ENCODE peak calls at places on chromosomes 3 and 15, in five cellular contexts. U is HepG2; M is HT1080; W is stimulated activated CD8-positive, alpha-beta memory T cell treated with anti-CD3 and anti-CD28 coated beads, Interleukin-7, amount 100 ng/mL, for 1 hour; V is mesenteric fat pad. Q is an unnamed sample.

GRCh38 chr3:194773666-194774455 is 88.2 kb downstream of the FAM43A start:
- DNase-seq in U (no peak), M (no peak), W (no peak), V (no peak), Q (no peak)

GRCh38 chr3:12585181-12585580 is 28.3 kb downstream of the MKRN2 start:
- DNase-seq in U (no peak), M (no peak), W (no peak), V (no peak), Q (no peak)

GRCh38 chr3:197692641-197693040 is 44.1 kb downstream of the RUBCN start:
- DNase-seq in U (no peak), V (no peak), M (no peak), W (no peak), Q (no peak)

GRCh38 chr15:99104788-99105515 is at the start of gene SYNM:
- DNase-seq in M (peak; percentile 49), U (peak; percentile 72), V (peak; percentile 93), W (no peak), Q (peak; percentile 94)

GRCh38 chr3:129211772-129212171 is 28.1 kb upstream of the CNBP start:
- DNase-seq in U (peak; percentile 34), V (no peak), M (peak; percentile 100), W (no peak), Q (no peak)

GRCh38 chr15:68525815-68526214 is 53.0 kb upstream of the CORO2B start:
- DNase-seq in W (no peak), M (no peak), V (no peak), U (no peak), Q (no peak)

GRCh38 chr3:190566043-190566933 is 52.4 kb downstream of the IL1RAP start:
- DNase-seq in U (peak; percentile 98), W (no peak), V (no peak), M (peak; percentile 100), Q (no peak)

GRCh38 chr15:83766326-83766725 is 112.4 kb downstream of the ADAMTSL3 start:
- DNase-seq in U (no peak), V (no peak), W (no peak), M (no peak), Q (no peak)

GRCh38 chr3:178536271-178537079 is at the start of gene KCNMB2:
- DNase-seq in W (no peak), M (no peak), V (no peak), U (no peak), Q (peak; percentile 7)

GRCh38 chr3:113769551-113769950 is 22.7 kb downstream of the ATP6V1A start:
- DNase-seq in V (no peak), W (no peak), U (peak; percentile 13), M (peak; percentile 48), Q (no peak)

GRCh38 chr3:64294771-64295170 is 69.5 kb upstream of the PRICKLE2 start:
- DNase-seq in M (no peak), W (no peak), V (no peak), U (no peak), Q (no peak)

GRCh38 chr3:30894521-30895289 is at the start of gene GADL1:
- DNase-seq in M (no peak), U (no peak), W (no peak), V (no peak), Q (peak; percentile 77)

Q was measured in neural progenitor cell.